ENCODE peak calls at places on chromosome 9, in six cellular contexts. F is adrenal gland, H is HCT116, L is body of pancreas, N is gastrocnemius medialis, M is endothelial cell of umbilical vein. S is an unnamed sample.

GRCh38 chr9:89880721-89881120 is 275.9 kb downstream of the GADD45G start:
- DNase-seq in F (peak), N (no peak), L (no peak), M (no peak), H (no peak), S (peak)

GRCh38 chr9:104177003-104177611 is 83.0 kb downstream of the SMC2 start:
- DNase-seq in H (peak), F (no peak), L (peak), N (no peak), M (peak), S (no peak)

GRCh38 chr9:35051069-35051967 is 21.1 kb downstream of the VCP start:
- DNase-seq in H (peak), M (peak), L (peak), N (peak), F (no peak), S (no peak)

GRCh38 chr9:68832101-68832500 is 127.1 kb downstream of the PIP5K1B start:
- DNase-seq in L (no peak), N (no peak), H (no peak), M (no peak), F (no peak), S (no peak)

GRCh38 chr9:34612788-34613390 is 992 bp upstream of the RPP25L start:
- DNase-seq in M (peak), F (peak), L (peak), N (no peak), H (peak), S (peak)

GRCh38 chr9:89020754-89021153 is 29.5 kb downstream of the S1PR3 start:
- DNase-seq in L (no peak), H (no peak), F (no peak), N (no peak), M (no peak), S (no peak)

GRCh38 chr9:135376511-135377173 is 102.9 kb upstream of the PPP1R26 start:
- DNase-seq in L (no peak), H (no peak), F (no peak), M (no peak), N (no peak), S (no peak)

GRCh38 chr9:86783884-86784283 is 163.4 kb downstream of the GAS1 start:
- DNase-seq in H (no peak), M (no peak), L (no peak), N (no peak), F (no peak), S (no peak)

GRCh38 chr9:86424246-86424891 is 70.2 kb upstream of the TUT7 start:
- DNase-seq in N (no peak), F (no peak), L (peak), M (peak), H (no peak), S (no peak)

DNA sequence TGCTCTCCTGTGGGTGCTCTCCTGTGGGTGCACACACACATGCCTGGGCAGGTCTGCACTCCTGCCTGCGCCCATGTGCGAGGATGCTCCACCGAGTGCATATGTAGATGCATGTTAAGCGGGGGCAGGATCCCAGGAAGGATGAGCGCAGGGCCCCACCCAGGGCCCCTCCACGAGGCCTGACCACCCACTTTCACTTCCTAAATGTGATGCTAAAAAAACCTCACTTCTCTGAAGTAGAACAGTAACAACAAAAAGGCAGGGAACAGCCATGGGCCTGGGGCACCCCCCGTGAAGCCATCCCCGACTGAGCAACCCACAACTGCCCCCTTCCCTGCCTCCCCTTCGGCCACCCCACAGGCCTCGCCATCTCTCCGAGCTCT is 48.2 kb upstream of the SARDH start:
- DNase-seq in M (no peak), H (no peak), L (no peak), F (no peak), N (no peak), S (no peak)
- H3K4me3 ChIP-seq in M (no peak), H (no peak), L (no peak), F (no peak), N (no peak), S (no peak)

GRCh38 chr9:25904701-25905100 is 226.5 kb upstream of the TUSC1 start:
- DNase-seq in M (no peak), N (no peak), L (no peak), H (no peak), F (no peak), S (no peak)
- TF ChIP-seq POLR2A in M (no peak), N (no peak), L (no peak), H (no peak), F (no peak), S (no peak)

DNA sequence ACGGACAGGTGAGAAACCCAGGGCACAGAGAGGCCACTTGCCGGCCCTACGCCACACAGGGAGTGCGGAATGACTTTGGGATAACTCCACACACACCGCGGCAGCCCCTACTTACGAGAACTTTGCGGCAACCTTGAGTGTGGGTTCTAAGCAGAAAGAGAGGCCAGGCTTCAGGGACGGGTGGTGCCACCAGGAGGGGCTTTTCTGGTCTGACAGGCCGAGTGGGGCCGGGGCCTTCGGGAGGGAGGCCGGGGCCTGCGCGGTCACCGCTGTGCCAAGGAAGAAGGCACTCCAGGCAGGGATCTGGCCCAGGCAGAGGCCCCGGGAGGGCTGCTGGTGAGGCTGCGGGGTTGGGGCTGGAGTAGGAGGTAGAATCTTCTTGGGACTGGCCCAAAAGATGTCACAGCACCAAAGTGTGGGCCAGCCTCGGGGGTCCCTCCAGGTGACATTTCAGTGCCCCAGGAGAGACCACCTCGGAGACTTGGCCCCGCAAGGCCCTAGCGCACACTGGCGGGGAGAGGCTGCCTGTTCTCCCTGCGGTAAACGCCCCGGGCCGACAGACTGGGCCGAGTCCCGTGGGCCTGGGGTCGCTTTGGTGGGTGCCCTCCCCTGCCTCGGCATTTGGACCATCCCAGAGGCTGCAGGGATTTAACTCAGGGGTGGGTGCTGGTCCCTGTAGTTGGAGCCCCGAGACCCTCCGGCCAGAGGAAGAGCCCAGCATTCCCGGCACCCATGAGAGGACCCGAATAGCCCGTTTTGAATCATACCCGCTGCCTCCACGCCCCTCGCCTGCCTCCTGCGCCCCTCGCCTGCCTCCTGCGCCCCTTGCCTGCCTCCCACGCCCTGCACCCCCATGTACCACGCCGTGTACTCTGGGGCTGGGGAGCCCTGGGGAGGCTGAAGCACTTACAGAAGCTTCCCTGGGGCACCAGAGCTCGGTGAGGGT is 9.0 kb upstream of the RNU6ATAC start:
- DNase-seq in M (no peak), N (no peak), F (no peak), H (no peak), L (no peak), S (no peak)
- H3K4me3 ChIP-seq in M (no peak), N (no peak), F (no peak), H (no peak), L (no peak), S (no peak)

GRCh38 chr9:107620801-107621200 is 131.2 kb upstream of the KLF4 start:
- DNase-seq in N (no peak), F (no peak), L (no peak), M (peak), H (no peak), S (no peak)
- TF ChIP-seq POLR2A in N (no peak), F (no peak), L (no peak), M (no peak), H (no peak), S (no peak)

GRCh38 chr9:133509179-133510083 is 15.3 kb downstream of the MYMK start:
- DNase-seq in M (no peak), F (no peak), H (no peak), N (no peak), L (peak), S (no peak)
- H3K4me3 ChIP-seq in M (no peak), F (no peak), H (no peak), N (no peak), L (no peak), S (no peak)

GRCh38 chr9:128100581-128100980 is 26.9 kb downstream of the PTGES2 start:
- DNase-seq in M (no peak), F (no peak), N (no peak), L (no peak), H (no peak), S (no peak)

GRCh38 chr9:128101231-128101641 is 26.3 kb downstream of the PTGES2 start:
- DNase-seq in H (no peak), N (no peak), L (no peak), F (no peak), M (no peak), S (no peak)

GRCh38 chr9:128102861-128103588 is 24.5 kb downstream of the PTGES2 start:
- DNase-seq in N (peak), M (no peak), F (no peak), H (no peak), L (peak), S (no peak)

GRCh38 chr9:128102196-128102595 is 25.3 kb downstream of the PTGES2 start:
- DNase-seq in F (no peak), M (no peak), N (no peak), H (no peak), L (no peak), S (no peak)

GRCh38 chr9:128101690-128102089 is 25.8 kb downstream of the PTGES2 start:
- DNase-seq in N (peak), F (no peak), M (no peak), H (no peak), L (no peak), S (no peak)
- TF ChIP-seq POLR2A in N (no peak), F (no peak), M (no peak), H (no peak), L (no peak), S (no peak)

GRCh38 chr9:128190516-128191405 is 611 bp downstream of the CIZ1 start:
- DNase-seq in M (no peak), L (peak), N (no peak), H (no peak), F (peak), S (no peak)

GRCh38 chr9:128187361-128187760 is 4.0 kb downstream of the CIZ1 start:
- DNase-seq in L (no peak), N (no peak), F (no peak), H (no peak), M (no peak), S (no peak)

GRCh38 chr9:128191406-128192046 is at the start of gene CIZ1:
- DNase-seq in M (peak), F (peak), H (peak), L (peak), N (peak), S (no peak)

GRCh38 chr9:128188209-128188608 is 3.2 kb downstream of the CIZ1 start:
- DNase-seq in L (no peak), H (no peak), N (no peak), M (no peak), F (no peak), S (no peak)

DNA sequence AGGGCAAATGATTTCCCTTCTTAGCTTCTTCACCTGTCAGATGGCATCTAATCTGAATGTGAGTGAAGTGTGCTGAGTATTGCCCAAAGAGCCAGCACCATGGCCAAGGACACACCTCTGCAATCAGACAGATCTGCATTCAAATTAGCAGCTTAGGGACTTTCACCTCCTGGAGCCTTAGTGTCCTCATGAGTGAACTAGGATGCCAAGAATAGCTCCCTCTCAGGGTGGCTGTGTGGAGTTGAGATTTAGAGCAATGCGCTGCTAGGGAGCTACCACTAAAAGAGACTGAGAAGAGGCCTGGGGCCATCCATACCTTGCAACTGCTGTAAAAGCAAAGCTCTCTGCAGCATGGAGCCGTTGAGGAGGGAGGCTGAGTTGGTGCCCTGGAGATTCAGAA is 1.4 kb downstream of the CIZ1 start:
- DNase-seq in L (no peak), H (no peak), M (no peak), N (no peak), F (no peak), S (no peak)
- H3K4me3 ChIP-seq in L (no peak), H (no peak), M (no peak), N (no peak), F (no peak), S (no peak)

GRCh38 chr9:136726118-136726517 is 13.7 kb downstream of the DIPK1B start:
- DNase-seq in N (no peak), F (no peak), L (no peak), H (no peak), M (no peak), S (no peak)

GRCh38 chr9:136725612-136726011 is 13.2 kb downstream of the DIPK1B start:
- DNase-seq in H (no peak), L (no peak), F (no peak), N (no peak), M (peak), S (no peak)

GRCh38 chr9:136728548-136729123 is 14.1 kb downstream of the LCN10 start:
- DNase-seq in F (peak), M (peak), N (no peak), H (no peak), L (no peak), S (no peak)

GRCh38 chr9:136728080-136728547 is 14.6 kb downstream of the LCN10 start:
- DNase-seq in M (peak), H (peak), L (peak), N (peak), F (peak), S (peak)

DNA sequence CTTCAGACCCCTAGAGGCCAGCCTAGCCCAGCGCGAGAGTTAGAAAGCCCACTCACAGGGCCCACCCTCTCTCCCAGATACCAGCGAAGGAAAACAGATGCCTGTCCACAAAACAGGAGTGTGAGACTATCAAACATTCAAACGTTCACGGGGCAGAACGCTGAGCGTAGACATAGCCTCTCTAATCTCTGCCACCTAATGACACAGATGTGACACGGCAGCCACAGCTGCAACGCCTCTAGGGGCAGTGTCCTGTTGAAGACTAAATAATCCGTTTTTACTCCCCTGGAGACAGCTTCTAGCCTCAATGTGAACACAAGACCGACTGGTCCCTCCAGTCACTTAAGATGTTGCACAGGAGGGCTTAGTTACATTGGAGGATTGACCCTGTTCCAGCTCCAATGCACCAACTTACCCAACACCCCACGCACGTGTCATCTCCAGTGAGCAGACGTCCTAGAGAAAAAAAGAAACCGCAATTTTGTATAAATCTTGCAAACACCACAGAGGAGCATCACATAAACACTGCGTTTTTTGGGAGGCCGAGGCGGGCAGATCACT is 14.3 kb downstream of the DIPK1B start:
- DNase-seq in F (no peak), M (peak), H (no peak), N (no peak), L (peak), S (no peak)
- TF ChIP-seq POLR2A in F (no peak), M (no peak), H (no peak), N (no peak), L (no peak), S (no peak)

S was measured in lower leg skin.